ENCODE peak calls at places on chromosomes 2 and 18, in four cellular contexts. One of them, this sample, is unnamed.

GRCh38 chr2:207161724-207162123 is 4.0 kb downstream of the KLF7 start:
- DNase-seq in fibroblast of lung: peak
- DNase-seq in B cell: no peak
- DNase-seq in nephron progenitor cell: no peak
- DNase-seq in this sample: no peak

GRCh38 chr2:206981089-206981674 is 41.9 kb downstream of the CPO start:
- DNase-seq in fibroblast of lung: no peak
- DNase-seq in B cell: no peak
- DNase-seq in nephron progenitor cell: no peak
- DNase-seq in this sample: no peak

GRCh38 chr2:23757686-23758433 is 169.1 kb downstream of the ATAD2B start:
- DNase-seq in fibroblast of lung: peak
- DNase-seq in B cell: no peak
- DNase-seq in nephron progenitor cell: no peak
- DNase-seq in this sample: no peak

GRCh38 chr2:16374671-16375070 is 291.0 kb downstream of the CYRIA start:
- DNase-seq in fibroblast of lung: no peak
- DNase-seq in B cell: no peak
- DNase-seq in nephron progenitor cell: no peak
- DNase-seq in this sample: no peak

GRCh38 chr2:189982777-189983394 is 79.6 kb downstream of the MSTN start:
- DNase-seq in fibroblast of lung: no peak
- DNase-seq in B cell: no peak
- DNase-seq in nephron progenitor cell: no peak
- DNase-seq in this sample: no peak

GRCh38 chr2:11079131-11079824 is 76.0 kb upstream of the SLC66A3 start:
- DNase-seq in fibroblast of lung: no peak
- DNase-seq in B cell: no peak
- DNase-seq in nephron progenitor cell: no peak
- DNase-seq in this sample: no peak

GRCh38 chr2:150591901-150592300 is 104.4 kb upstream of the RND3 start:
- DNase-seq in fibroblast of lung: peak
- DNase-seq in B cell: no peak
- DNase-seq in nephron progenitor cell: no peak
- DNase-seq in this sample: no peak

GRCh38 chr18:57801379-57802165 is 1.5 kb downstream of the ATP8B1 start:
- DNase-seq in fibroblast of lung: peak
- DNase-seq in B cell: no peak
- DNase-seq in nephron progenitor cell: peak
- DNase-seq in this sample: no peak

GRCh38 chr18:56267334-56267733 is 371.1 kb downstream of the TXNL1 start:
- DNase-seq in fibroblast of lung: no peak
- DNase-seq in B cell: peak
- DNase-seq in nephron progenitor cell: no peak
- DNase-seq in this sample: no peak

GRCh38 chr2:98460573-98461560 is 16.2 kb downstream of the INPP4A start:
- DNase-seq in fibroblast of lung: no peak
- DNase-seq in B cell: peak
- DNase-seq in nephron progenitor cell: no peak
- DNase-seq in this sample: no peak

GRCh38 chr2:134988994-134989605 is 58.1 kb downstream of the MAP3K19 start:
- DNase-seq in fibroblast of lung: peak
- DNase-seq in B cell: no peak
- DNase-seq in nephron progenitor cell: no peak
- DNase-seq in this sample: peak

GRCh38 chr18:12686100-12686499 is 16.4 kb downstream of the CEP76 start:
- DNase-seq in fibroblast of lung: peak
- DNase-seq in B cell: no peak
- DNase-seq in nephron progenitor cell: no peak
- DNase-seq in this sample: no peak

GRCh38 chr2:200383380-200384110 is 77.1 kb downstream of the SPATS2L start:
- DNase-seq in fibroblast of lung: peak
- DNase-seq in B cell: no peak
- DNase-seq in nephron progenitor cell: no peak
- DNase-seq in this sample: no peak

GRCh38 chr18:40215981-40216380 is 1739.1 kb upstream of the PIK3C3 start:
- DNase-seq in fibroblast of lung: no peak
- DNase-seq in B cell: no peak
- DNase-seq in nephron progenitor cell: no peak
- DNase-seq in this sample: no peak

GRCh38 chr2:196544906-196545433 is 94.5 kb upstream of the CCDC150 start:
- DNase-seq in fibroblast of lung: peak
- DNase-seq in B cell: no peak
- DNase-seq in nephron progenitor cell: no peak
- DNase-seq in this sample: no peak

GRCh38 chr2:19933351-19933981 is 31.7 kb upstream of the TTC32 start:
- DNase-seq in fibroblast of lung: peak
- DNase-seq in B cell: no peak
- DNase-seq in nephron progenitor cell: no peak
- DNase-seq in this sample: no peak

GRCh38 chr2:212547716-212548458 is 9.3 kb upstream of the ERBB4 start:
- DNase-seq in fibroblast of lung: no peak
- DNase-seq in B cell: no peak
- DNase-seq in nephron progenitor cell: no peak
- DNase-seq in this sample: no peak

GRCh38 chr2:12076810-12077209 is 330.4 kb downstream of the LPIN1 start:
- DNase-seq in fibroblast of lung: peak
- DNase-seq in B cell: no peak
- DNase-seq in nephron progenitor cell: no peak
- DNase-seq in this sample: no peak

GRCh38 chr2:30029804-30030203 is 108.4 kb upstream of the ALK start:
- DNase-seq in fibroblast of lung: no peak
- DNase-seq in B cell: no peak
- DNase-seq in nephron progenitor cell: no peak
- DNase-seq in this sample: no peak

GRCh38 chr2:95231723-95232122 is 24.4 kb downstream of the ZNF892 start:
- DNase-seq in fibroblast of lung: peak
- DNase-seq in B cell: no peak
- DNase-seq in nephron progenitor cell: peak
- DNase-seq in this sample: peak

GRCh38 chr2:198065327-198065726 is 260.9 kb downstream of the PLCL1 start:
- DNase-seq in fibroblast of lung: no peak
- DNase-seq in B cell: no peak
- DNase-seq in nephron progenitor cell: no peak
- DNase-seq in this sample: no peak

GRCh38 chr18:24368749-24369148 is 28.9 kb downstream of the OSBPL1A start:
- DNase-seq in fibroblast of lung: no peak
- DNase-seq in B cell: no peak
- DNase-seq in nephron progenitor cell: no peak
- DNase-seq in this sample: no peak

GRCh38 chr2:241844831-241845578 is 13.7 kb downstream of the PDCD1 start:
- DNase-seq in fibroblast of lung: no peak
- DNase-seq in B cell: peak
- DNase-seq in nephron progenitor cell: no peak
- DNase-seq in this sample: no peak

GRCh38 chr2:241843321-241844065 is 15.2 kb downstream of the PDCD1 start:
- DNase-seq in fibroblast of lung: no peak
- DNase-seq in B cell: peak
- DNase-seq in nephron progenitor cell: no peak
- DNase-seq in this sample: no peak

GRCh38 chr2:241842620-241843211 is 16.0 kb downstream of the PDCD1 start:
- DNase-seq in fibroblast of lung: no peak
- DNase-seq in B cell: peak
- DNase-seq in nephron progenitor cell: no peak
- DNase-seq in this sample: no peak

GRCh38 chr2:241842067-241842415 is 16.7 kb downstream of the PDCD1 start:
- DNase-seq in fibroblast of lung: no peak
- DNase-seq in B cell: no peak
- DNase-seq in nephron progenitor cell: no peak
- DNase-seq in this sample: no peak

DNA sequence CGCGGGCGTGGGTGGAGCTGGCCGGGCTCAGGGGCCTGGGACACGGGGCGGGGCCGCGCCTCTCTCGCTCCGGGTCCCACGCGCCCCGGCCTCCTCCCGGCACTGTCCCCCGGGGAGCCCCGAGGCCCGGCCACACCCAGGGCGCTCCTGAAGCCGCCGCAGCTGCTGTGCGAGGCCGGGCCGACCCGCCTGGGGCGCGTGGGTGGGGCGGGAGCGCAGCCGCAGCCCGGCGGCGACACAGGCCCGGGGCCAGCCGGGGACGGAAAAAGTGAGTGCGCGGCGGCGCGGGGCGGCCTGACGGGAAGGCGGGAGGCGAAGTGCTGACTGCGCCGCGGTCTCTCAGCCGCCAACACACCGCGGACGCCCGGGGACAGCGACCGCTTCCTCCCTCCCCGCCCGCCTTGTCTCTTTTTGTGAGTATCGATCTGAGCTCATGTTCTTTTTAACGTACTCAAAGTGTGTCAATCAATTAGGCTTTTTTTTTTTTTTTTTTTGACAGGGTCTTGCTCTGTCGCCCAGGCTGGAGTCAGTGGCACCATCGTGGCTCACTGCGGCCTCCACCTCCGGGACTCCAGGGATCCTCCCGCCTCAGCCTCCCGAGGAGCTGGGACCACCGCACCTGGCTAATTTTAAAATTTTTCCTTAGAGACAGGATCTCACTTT is 14.5 kb downstream of the PDCD1 start:
- DNase-seq in fibroblast of lung: peak
- DNase-seq in B cell: peak
- DNase-seq in nephron progenitor cell: peak
- DNase-seq in this sample: no peak
- TF ChIP-seq CTCF in fibroblast of lung: no peak
- TF ChIP-seq CTCF in B cell: peak
- TF ChIP-seq CTCF in nephron progenitor cell: no peak
- TF ChIP-seq CTCF in this sample: no peak

DNA sequence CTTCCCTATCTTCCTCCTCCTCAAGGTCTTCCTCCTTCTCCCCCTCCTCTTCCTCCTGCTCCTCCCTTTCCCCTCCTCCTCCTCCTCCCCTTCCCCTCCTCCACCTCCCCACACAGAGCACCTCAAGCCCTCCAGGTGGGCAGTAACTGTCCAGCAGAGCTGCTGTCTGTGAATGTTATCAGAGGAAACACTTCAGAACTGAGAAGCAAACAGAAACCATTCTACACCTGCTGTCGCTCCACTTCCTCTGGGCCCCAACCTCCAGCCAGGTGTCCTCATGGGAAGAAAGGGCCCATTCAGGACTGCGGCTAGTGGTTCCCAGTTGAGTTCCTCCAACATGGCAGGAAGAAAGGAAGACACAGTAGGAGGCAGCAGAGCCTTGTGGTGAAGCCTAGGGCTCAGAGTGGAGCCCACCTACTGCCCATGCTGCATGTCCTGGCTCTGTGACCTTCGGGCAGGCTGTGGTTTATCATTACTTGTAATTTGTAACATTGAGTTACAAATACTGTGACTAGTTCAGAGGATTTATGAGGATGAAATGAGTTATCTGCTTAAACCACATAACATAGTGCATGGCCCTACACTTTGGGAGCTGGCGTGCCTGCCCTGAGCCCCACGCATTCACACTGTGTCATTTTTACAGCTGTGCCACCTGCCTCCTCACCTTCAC is 165.9 kb upstream of the ID2 start:
- DNase-seq in fibroblast of lung: no peak
- DNase-seq in B cell: no peak
- DNase-seq in nephron progenitor cell: no peak
- DNase-seq in this sample: no peak
- TF ChIP-seq CTCF in fibroblast of lung: no peak
- TF ChIP-seq CTCF in B cell: no peak
- TF ChIP-seq CTCF in nephron progenitor cell: no peak
- TF ChIP-seq CTCF in this sample: no peak

GRCh38 chr18:394276-394996 is 106.1 kb downstream of the COLEC12 start:
- DNase-seq in fibroblast of lung: no peak
- DNase-seq in B cell: no peak
- DNase-seq in nephron progenitor cell: no peak
- DNase-seq in this sample: no peak
- TF ChIP-seq CTCF in fibroblast of lung: no peak
- TF ChIP-seq CTCF in B cell: no peak
- TF ChIP-seq CTCF in nephron progenitor cell: no peak
- TF ChIP-seq CTCF in this sample: no peak

DNA sequence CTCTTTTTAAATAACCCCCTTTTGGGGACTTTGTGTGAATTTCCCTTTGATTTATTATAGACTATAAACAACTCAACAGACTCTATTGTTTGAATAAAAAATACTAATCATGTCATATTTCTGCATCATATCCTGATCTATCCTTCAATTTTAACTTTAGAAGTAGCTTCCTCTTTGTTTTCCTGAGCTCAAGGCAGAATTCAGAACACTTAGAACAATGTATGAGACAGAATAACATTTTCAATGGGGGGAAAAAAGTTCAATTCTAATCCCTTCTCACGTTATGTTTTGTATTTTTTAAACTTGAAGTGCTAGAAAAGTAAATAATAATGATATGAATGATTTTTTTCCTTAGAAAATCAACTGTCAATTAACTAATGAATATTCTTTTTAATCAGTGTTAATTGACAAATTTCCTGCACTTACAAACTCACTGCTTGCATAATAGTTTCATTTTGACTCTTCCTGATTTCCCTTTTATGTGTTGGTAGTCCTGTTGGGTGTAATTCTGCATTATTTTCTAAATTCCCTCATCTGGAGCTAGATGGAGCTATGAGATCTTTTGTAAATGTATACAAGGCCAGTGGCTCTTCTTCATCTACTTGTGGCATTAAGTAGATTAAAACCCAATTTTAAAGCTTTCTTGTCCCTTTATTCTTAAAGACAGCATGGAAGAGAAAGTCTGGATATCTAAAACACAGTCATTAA is 326.1 kb downstream of the PARD3B start:
- DNase-seq in fibroblast of lung: peak
- DNase-seq in B cell: no peak
- DNase-seq in nephron progenitor cell: no peak
- DNase-seq in this sample: peak
- TF ChIP-seq CTCF in fibroblast of lung: peak
- TF ChIP-seq CTCF in B cell: no peak
- TF ChIP-seq CTCF in nephron progenitor cell: peak
- TF ChIP-seq CTCF in this sample: peak

GRCh38 chr2:25230128-25230527 is 61.7 kb upstream of the POMC start:
- DNase-seq in fibroblast of lung: no peak
- DNase-seq in B cell: no peak
- DNase-seq in nephron progenitor cell: no peak
- DNase-seq in this sample: no peak

GRCh38 chr2:25228848-25229674 is 60.7 kb upstream of the POMC start:
- DNase-seq in fibroblast of lung: peak
- DNase-seq in B cell: peak
- DNase-seq in nephron progenitor cell: peak
- DNase-seq in this sample: peak

GRCh38 chr2:25230626-25231311 is 62.4 kb upstream of the POMC start:
- DNase-seq in fibroblast of lung: no peak
- DNase-seq in B cell: no peak
- DNase-seq in nephron progenitor cell: no peak
- DNase-seq in this sample: no peak

GRCh38 chr2:25226827-25227226 is 58.4 kb upstream of the POMC start:
- DNase-seq in fibroblast of lung: no peak
- DNase-seq in B cell: no peak
- DNase-seq in nephron progenitor cell: no peak
- DNase-seq in this sample: no peak

DNA sequence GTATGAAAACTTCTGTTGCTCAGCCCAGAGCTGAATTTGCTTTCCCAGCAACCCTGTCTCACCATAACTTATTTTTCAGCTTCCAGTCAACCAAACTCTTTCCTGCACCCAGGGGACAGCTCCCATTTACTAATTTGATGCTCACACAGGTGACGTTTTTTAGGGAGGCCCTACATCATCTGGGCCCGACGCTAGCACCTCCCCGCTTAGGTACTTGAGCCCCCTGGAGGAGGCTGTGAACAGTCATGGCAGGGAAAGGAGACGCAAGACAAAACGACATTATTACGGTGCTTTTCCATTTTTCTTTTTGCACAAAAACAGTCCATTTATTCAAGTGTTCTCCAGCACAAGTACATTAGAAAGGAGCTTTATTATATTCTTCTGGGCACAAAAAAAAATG is 59.2 kb upstream of the POMC start:
- DNase-seq in fibroblast of lung: no peak
- DNase-seq in B cell: no peak
- DNase-seq in nephron progenitor cell: no peak
- DNase-seq in this sample: no peak
- TF ChIP-seq CTCF in fibroblast of lung: no peak
- TF ChIP-seq CTCF in B cell: no peak
- TF ChIP-seq CTCF in nephron progenitor cell: no peak
- TF ChIP-seq CTCF in this sample: no peak

This sample was measured in AG09319.